ENCODE peak calls at places on chromosomes 3 and 15, in four cellular contexts. D is HepG2, X is H1, S is NT2/D1. H is an unnamed sample.
A peak's percentile ranks its signal among the peaks of the same experiment; 100 is the strongest.

GRCh38 chr3:127052121-127052561 is 69.2 kb downstream of the PLXNA1 start:
- DNase-seq in D (no peak), X (no peak), S (no peak), H (no peak)

GRCh38 chr3:119639494-119640350 is 20.7 kb downstream of the POPDC2 start:
- DNase-seq in D (no peak), X (no peak), S (no peak), H (no peak)

GRCh38 chr15:92805080-92805708 is 94.9 kb upstream of the CHD2 start:
- DNase-seq in D (no peak), X (no peak), S (no peak), H (no peak)

GRCh38 chr15:80242132-80242769 is 9.8 kb downstream of the CTXND1 start:
- DNase-seq in D (peak; percentile 50), X (peak; percentile 34), S (peak; percentile 58), H (peak; percentile 75)

GRCh38 chr3:13856006-13856405 is 23.9 kb downstream of the WNT7A start:
- DNase-seq in D (no peak), X (no peak), S (no peak), H (no peak)

GRCh38 chr3:126456211-126456610 is 19.5 kb downstream of the ZXDC start:
- DNase-seq in D (no peak), X (no peak), S (no peak), H (no peak)

GRCh38 chr3:183488343-183488742 is 59.9 kb upstream of the MCF2L2 start:
- DNase-seq in D (no peak), X (no peak), S (no peak), H (no peak)

GRCh38 chr15:66701422-66702034 is 508 bp upstream of the SMAD6 start:
- DNase-seq in D (peak; percentile 42), X (no peak), S (no peak), H (peak; percentile 61)

GRCh38 chr3:69675773-69676660 is 63.2 kb upstream of the MITF start:
- DNase-seq in D (no peak), X (no peak), S (no peak), H (no peak)

GRCh38 chr3:40978442-40978841 is 220.9 kb upstream of the CTNNB1 start:
- DNase-seq in D (no peak), X (no peak), S (no peak), H (no peak)

GRCh38 chr15:58348095-58348812 is 83.5 kb upstream of the LIPC start:
- DNase-seq in D (peak; percentile 50), X (no peak), S (no peak), H (no peak)

GRCh38 chr3:136114421-136114820 is 81.7 kb downstream of the MSL2 start:
- DNase-seq in D (peak; percentile 46), X (no peak), S (peak; percentile 5), H (no peak)

GRCh38 chr3:44446929-44447328 is 30.5 kb downstream of the ZNF445 start:
- DNase-seq in D (no peak), X (no peak), S (no peak), H (no peak)

GRCh38 chr3:170714562-170715535 is 129.0 kb upstream of the SLC7A14 start:
- DNase-seq in D (no peak), X (no peak), S (no peak), H (no peak)

GRCh38 chr15:52466134-52466701 is 62.5 kb downstream of the MYO5A start:
- DNase-seq in D (no peak), X (no peak), S (no peak), H (no peak)

GRCh38 chr15:97115764-97116075 is 785.2 kb downstream of the NR2F2 start:
- DNase-seq in D (no peak), X (no peak), S (no peak), H (no peak)

GRCh38 chr3:51268132-51268531 is 117.0 kb upstream of the MANF start:
- DNase-seq in D (no peak), X (no peak), S (no peak), H (no peak)

GRCh38 chr3:171585029-171585428 is 124.8 kb upstream of the TNIK start:
- DNase-seq in D (no peak), X (no peak), S (no peak), H (no peak)

GRCh38 chr15:50876989-50877360 is 31.5 kb upstream of the AP4E1 start:
- DNase-seq in D (peak; percentile 78), X (peak; percentile 58), S (peak; percentile 67), H (peak; percentile 58)

GRCh38 chr3:53223541-53223966 is 32.3 kb downstream of the TKT start:
- DNase-seq in D (no peak), X (no peak), S (no peak), H (peak; percentile 6)

GRCh38 chr15:67253517-67254237 is 784 bp downstream of the AAGAB start:
- DNase-seq in D (no peak), X (no peak), S (no peak), H (no peak)

GRCh38 chr15:35210370-35210769 is 125.3 kb upstream of the NANOGP8 start:
- DNase-seq in D (no peak), X (no peak), S (no peak), H (no peak)

GRCh38 chr3:31724681-31725080 is 192.0 kb downstream of the STT3B start:
- DNase-seq in D (no peak), X (no peak), S (no peak), H (peak; percentile 28)

GRCh38 chr3:143573904-143574303 is 274.4 kb downstream of the SLC9A9 start:
- DNase-seq in D (no peak), X (no peak), S (no peak), H (no peak)

GRCh38 chr15:29087521-29088285 is 181.9 kb downstream of the NSMCE3 start:
- DNase-seq in D (no peak), X (no peak), S (no peak), H (no peak)

GRCh38 chr3:4474683-4475490 is 7.8 kb upstream of the SUMF1 start:
- DNase-seq in D (no peak), X (no peak), S (no peak), H (no peak)

GRCh38 chr3:178155521-178155920 is 380.7 kb upstream of the KCNMB2 start:
- DNase-seq in D (no peak), X (no peak), S (no peak), H (no peak)

GRCh38 chr3:7876741-7877297 is 624.8 kb upstream of the LMCD1 start:
- DNase-seq in D (no peak), X (no peak), S (no peak), H (no peak)

GRCh38 chr15:85407421-85408269 is 27.2 kb downstream of the AKAP13 start:
- DNase-seq in D (peak; percentile 39), X (no peak), S (no peak), H (peak; percentile 26)

GRCh38 chr3:141929341-141929995 is 53.0 kb downstream of the ATP1B3 start:
- DNase-seq in D (no peak), X (no peak), S (no peak), H (no peak)

GRCh38 chr3:117927831-117928230 is 1106.8 kb downstream of the IGSF11 start:
- DNase-seq in D (no peak), X (no peak), S (no peak), H (no peak)

GRCh38 chr3:124859025-124859424 is 28.1 kb downstream of the ITGB5 start:
- DNase-seq in D (no peak), X (no peak), S (no peak), H (no peak)

GRCh38 chr15:48810414-48811324 is at the start of gene CEP152:
- DNase-seq in D (peak; percentile 98), X (peak; percentile 100), S (peak; percentile 99), H (peak; percentile 88)

GRCh38 chr15:48806151-48806550 is 4.7 kb downstream of the CEP152 start:
- DNase-seq in D (no peak), X (no peak), S (no peak), H (no peak)

DNA sequence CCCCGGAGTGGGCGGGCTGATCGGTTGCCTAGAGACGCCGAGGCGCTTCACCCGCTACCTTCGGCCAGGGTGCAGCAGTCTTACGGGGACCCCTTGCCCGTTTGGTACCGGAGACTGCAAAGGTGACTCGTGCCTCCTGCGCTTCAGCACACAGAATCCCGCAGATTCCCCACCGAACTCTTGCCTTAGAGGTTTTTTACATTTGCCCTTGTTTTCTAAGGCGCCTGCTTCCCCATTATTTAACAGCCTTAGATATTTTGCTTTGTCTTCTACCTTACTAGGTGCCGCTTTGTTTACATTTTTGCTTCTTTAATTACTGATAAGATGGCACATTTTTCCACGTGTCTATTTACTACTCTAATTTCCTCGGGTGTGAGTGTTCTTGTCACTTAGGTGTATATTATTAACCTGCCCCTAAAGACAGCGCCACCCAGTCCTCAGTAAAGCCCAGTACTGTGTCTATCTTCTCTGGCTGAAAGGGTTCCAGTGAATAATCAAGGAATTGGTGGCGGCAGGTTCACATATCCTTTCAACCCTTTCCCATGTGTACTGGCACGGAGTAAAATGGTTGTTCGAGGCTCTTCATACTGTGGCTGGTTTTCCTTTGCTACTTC is 563 bp upstream of the CEP152 start:
- DNase-seq in D (peak; percentile 4), X (no peak), S (no peak), H (no peak)
- TF ChIP-seq SUZ12 in D (no peak), X (no peak), S (no peak), H (no peak)

DNA sequence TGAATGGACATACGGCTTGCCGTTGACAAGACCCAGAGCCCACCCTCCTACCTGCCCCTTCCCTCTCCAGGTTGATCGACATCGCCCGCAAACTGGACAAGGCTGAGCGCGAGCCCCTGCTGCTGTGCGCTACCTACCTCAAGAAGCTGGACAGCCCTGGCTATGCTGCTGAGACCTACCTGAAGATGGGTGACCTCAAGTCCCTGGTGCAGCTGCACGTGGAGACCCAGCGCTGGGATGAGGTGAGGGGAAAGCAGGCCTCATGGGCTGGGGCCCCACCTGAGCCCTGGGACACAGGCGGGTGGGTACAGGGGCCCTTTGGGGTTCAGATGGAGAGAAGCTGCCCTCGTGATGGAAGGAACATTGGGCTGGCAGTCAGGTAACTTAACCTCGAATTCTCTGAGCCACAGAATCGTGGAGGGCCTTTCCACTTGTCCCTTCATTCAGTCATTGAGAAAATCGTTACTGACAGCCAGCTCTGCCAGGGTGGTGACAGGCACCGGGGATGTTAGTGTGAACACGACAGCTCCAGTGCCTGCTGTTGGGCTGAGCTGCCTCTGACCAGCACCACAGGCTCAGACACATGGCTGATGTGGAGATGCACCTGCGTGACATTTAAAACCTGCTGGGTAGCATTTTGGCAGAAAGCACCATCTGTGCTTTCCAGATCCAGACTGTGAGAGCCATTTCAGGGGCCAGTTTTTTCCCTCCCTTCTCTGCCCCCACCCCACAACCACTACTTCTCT is 25.6 kb upstream of the RHO start:
- DNase-seq in D (no peak), X (no peak), S (no peak), H (no peak)
- TF ChIP-seq SUZ12 in D (no peak), X (no peak), S (no peak), H (no peak)

DNA sequence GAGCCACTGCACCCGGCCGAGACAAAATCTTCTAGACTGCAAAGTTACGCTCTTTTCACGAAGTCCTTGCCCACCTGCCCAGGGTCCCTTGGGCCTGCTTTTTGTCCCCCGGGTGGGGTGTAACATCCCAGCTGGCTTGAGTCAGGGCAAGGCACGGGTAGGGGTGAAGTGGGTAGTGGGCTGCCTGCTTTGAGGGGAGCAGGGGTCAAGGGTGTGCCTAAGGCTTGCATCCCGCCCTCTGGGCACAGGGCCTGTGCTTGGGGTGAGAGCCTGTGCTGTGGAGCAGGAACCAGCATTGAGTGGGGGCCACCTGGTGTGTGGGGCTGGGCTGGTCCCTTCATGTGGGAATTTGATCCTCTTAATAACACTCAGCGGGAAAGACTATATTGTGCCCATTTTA is 74.6 kb downstream of the KLF13 start:
- DNase-seq in D (no peak), X (no peak), S (no peak), H (no peak)
- TF ChIP-seq SUZ12 in D (no peak), X (no peak), S (no peak), H (no peak)

GRCh38 chr15:62240121-62240520 is 75.0 kb upstream of the C2CD4B start:
- DNase-seq in D (no peak), X (no peak), S (no peak), H (no peak)

GRCh38 chr15:62244762-62245161 is 79.7 kb upstream of the C2CD4B start:
- DNase-seq in D (no peak), X (no peak), S (no peak), H (no peak)

GRCh38 chr15:62240697-62241096 is 75.6 kb upstream of the C2CD4B start:
- DNase-seq in D (no peak), X (no peak), S (no peak), H (no peak)

GRCh38 chr15:62242999-62243398 is 77.9 kb upstream of the C2CD4B start:
- DNase-seq in D (no peak), X (no peak), S (no peak), H (no peak)

GRCh38 chr15:62241135-62241770 is 76.2 kb upstream of the C2CD4B start:
- DNase-seq in D (peak; percentile 32), X (peak; percentile 31), S (peak; percentile 46), H (peak; percentile 14)
- TF ChIP-seq SUZ12 in D (no peak), X (no peak), S (no peak), H (no peak)

H was measured in HEK293T.